ENCODE peak calls at places on chromosome 10, in nine cellular contexts. O, L, T, P, M, V, A, C and I are unnamed samples.

GRCh38 chr10:97498841-97499560 is at the start of gene UBTD1:
- DNase-seq in O (peak), L (peak), T (no peak), P (peak), M (no peak), V (no peak), A (peak), C (no peak), I (no peak)

GRCh38 chr10:106410331-106410730 is 754.2 kb downstream of the SORCS1 start:
- DNase-seq in O (no peak), L (no peak), T (no peak), P (no peak), M (no peak), V (no peak), A (no peak), C (no peak), I (no peak)

GRCh38 chr10:102796407-102797176 is 40.6 kb downstream of the CYP17A1 start:
- DNase-seq in O (peak), L (peak), T (no peak), P (no peak), M (no peak), V (peak), A (peak), C (peak), I (no peak)

GRCh38 chr10:79552143-79552542 is 8.1 kb downstream of the SFTPA2 start:
- DNase-seq in O (no peak), L (no peak), T (no peak), P (no peak), M (no peak), V (no peak), A (no peak), C (no peak), I (no peak)

GRCh38 chr10:112953075-112953501 is 3.0 kb downstream of the TCF7L2 start:
- DNase-seq in O (peak), L (peak), T (no peak), P (peak), M (no peak), V (no peak), A (no peak), C (no peak), I (no peak)

GRCh38 chr10:49369216-49370162 is 26.4 kb downstream of the DRGX start:
- DNase-seq in O (peak), L (peak), T (no peak), P (no peak), M (no peak), V (peak), A (no peak), C (no peak), I (no peak)

GRCh38 chr10:49325916-49326783 is 27.2 kb downstream of the C10orf71 start:
- DNase-seq in O (no peak), L (no peak), T (no peak), P (no peak), M (no peak), V (no peak), A (no peak), C (no peak), I (no peak)

GRCh38 chr10:107206856-107207255 is 42.4 kb upstream of the SORCS1 start:
- DNase-seq in O (no peak), L (no peak), T (no peak), P (no peak), M (no peak), V (no peak), A (no peak), C (no peak), I (no peak)

DNA sequence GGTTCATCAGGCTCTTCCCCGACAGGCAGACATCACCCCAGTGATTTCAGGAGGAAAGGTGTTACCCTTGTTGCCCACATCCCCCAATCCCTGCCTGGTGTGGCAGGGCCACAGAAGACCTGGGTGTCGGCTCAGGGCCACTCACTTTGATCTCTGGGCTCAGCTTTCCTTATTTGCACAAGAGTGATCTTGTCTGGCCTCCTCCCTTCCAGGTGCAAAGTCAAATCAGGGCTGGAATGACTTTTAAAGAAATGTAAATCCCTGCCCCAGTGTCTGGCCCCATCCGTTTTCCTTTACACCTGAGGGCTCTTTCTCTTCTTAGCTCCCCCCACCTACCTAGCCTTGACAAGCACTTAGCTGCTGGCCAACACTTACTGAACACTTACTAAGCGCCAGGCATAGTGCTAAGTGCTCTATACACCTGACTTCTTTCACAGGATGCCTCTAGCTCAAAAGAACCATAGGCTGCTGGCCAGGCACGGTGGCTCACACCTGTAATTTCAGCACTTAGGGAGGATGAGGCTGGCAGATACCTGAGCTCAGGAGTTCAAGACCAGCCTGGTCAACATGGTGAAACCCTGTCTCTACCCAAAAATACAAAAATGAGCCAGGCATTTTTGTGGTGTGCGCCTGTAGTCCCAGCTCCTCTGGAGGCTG is 979 bp upstream of the NODAL start:
- DNase-seq in O (no peak), L (no peak), T (no peak), P (no peak), M (no peak), V (no peak), A (no peak), C (no peak), I (no peak)
- H3K4me3 ChIP-seq in O (no peak), L (no peak), T (no peak), P (no peak), M (no peak), V (no peak), A (no peak), C (no peak), I (no peak)

GRCh38 chr10:12443026-12443425 is 93.7 kb downstream of the CAMK1D start:
- DNase-seq in O (no peak), L (no peak), T (no peak), P (no peak), M (no peak), V (no peak), A (no peak), C (no peak), I (no peak)

GRCh38 chr10:12445701-12446334 is 96.5 kb downstream of the CAMK1D start:
- DNase-seq in O (no peak), L (no peak), T (no peak), P (no peak), M (no peak), V (no peak), A (no peak), C (no peak), I (no peak)

GRCh38 chr10:12444981-12445700 is 95.8 kb downstream of the CAMK1D start:
- DNase-seq in O (no peak), L (no peak), T (no peak), P (no peak), M (no peak), V (no peak), A (no peak), C (no peak), I (no peak)

GRCh38 chr10:12448729-12449391 is 99.5 kb downstream of the CAMK1D start:
- DNase-seq in O (peak), L (peak), T (no peak), P (no peak), M (peak), V (peak), A (peak), C (peak), I (peak)

GRCh38 chr10:12448340-12448728 is 99.0 kb downstream of the CAMK1D start:
- DNase-seq in O (no peak), L (no peak), T (no peak), P (no peak), M (no peak), V (peak), A (no peak), C (no peak), I (no peak)
- H3K4me3 ChIP-seq in O (no peak), L (peak), T (no peak), P (no peak), M (no peak), V (peak), A (no peak), C (no peak), I (no peak)

DNA sequence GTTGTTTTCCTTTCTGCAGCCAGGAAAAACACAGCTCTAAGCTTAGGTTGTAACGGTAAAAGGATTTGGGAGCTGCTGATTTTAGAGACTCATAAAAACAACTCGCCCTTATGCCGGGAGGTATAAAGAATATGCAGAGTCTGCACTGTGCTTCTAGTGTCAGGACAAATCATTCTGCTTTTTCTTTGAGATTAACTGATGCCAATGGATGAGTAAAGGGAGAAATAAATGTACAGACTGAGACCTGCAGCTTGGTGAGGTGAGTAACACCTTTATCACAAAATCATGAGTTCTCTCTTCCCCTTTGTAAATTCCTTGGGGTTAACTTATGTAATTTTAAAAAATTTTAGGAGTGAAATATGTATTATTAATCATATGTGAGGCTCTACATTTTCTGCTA is 1.9 kb upstream of the SFR1 start:
- DNase-seq in O (peak), L (no peak), T (no peak), P (no peak), M (no peak), V (no peak), A (no peak), C (no peak), I (no peak)
- H3K4me3 ChIP-seq in O (no peak), L (no peak), T (no peak), P (no peak), M (no peak), V (no peak), A (no peak), C (no peak), I (no peak)

GRCh38 chr10:11772575-11773288 is 30.6 kb downstream of the ECHDC3 start:
- DNase-seq in O (no peak), L (no peak), T (no peak), P (no peak), M (no peak), V (no peak), A (no peak), C (no peak), I (no peak)

GRCh38 chr10:11781114-11781513 is 38.9 kb downstream of the ECHDC3 start:
- DNase-seq in O (no peak), L (no peak), T (no peak), P (no peak), M (no peak), V (no peak), A (no peak), C (no peak), I (no peak)

GRCh38 chr10:11776080-11776479 is 33.9 kb downstream of the ECHDC3 start:
- DNase-seq in O (no peak), L (peak), T (no peak), P (no peak), M (no peak), V (no peak), A (no peak), C (no peak), I (no peak)

GRCh38 chr10:11773777-11774441 is 31.7 kb downstream of the ECHDC3 start:
- DNase-seq in O (no peak), L (no peak), T (no peak), P (no peak), M (no peak), V (no peak), A (no peak), C (no peak), I (no peak)

DNA sequence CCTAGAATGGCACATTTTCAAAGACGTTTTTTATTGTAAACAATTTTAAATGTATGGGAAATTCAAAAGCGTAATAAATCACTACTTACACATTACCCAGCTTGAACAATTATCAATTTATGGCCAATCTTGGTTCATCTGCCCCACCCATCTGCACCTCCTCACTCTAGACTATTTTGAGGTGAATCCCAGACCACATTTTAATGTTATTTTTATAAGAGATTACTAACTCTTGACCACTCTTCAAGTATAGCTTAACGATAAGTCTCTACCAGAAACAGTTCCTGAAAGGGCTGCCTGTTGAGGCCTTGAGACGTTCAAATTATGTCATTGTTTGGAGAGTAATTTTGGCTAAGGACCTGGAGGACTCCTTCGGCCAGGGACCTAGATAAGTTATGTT is 33.2 kb downstream of the ECHDC3 start:
- DNase-seq in O (no peak), L (no peak), T (no peak), P (no peak), M (no peak), V (no peak), A (no peak), C (no peak), I (no peak)
- H3K4me3 ChIP-seq in O (no peak), L (no peak), T (no peak), P (no peak), M (no peak), V (no peak), A (no peak), C (no peak), I (no peak)

DNA sequence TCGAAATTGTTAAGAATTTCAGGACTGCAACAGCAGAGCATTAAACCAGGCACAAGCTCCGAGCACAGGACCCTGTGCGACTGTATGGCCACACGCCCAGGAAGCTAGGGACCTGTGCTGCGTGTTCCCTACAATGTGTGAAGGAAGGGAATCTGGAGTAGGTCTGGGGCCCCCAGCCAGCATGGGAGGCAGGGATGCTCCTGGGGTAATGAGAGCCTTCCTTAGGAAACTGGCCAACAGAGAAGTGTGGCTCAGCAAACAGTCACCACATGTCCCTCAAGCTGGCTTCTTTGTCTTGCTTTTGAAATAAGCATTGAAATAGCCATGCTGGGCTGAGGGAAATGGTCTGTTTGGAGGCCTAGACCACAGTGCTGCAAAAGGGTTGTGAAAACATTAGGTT is 8.2 kb downstream of the BLNK start:
- DNase-seq in O (no peak), L (no peak), T (no peak), P (no peak), M (no peak), V (no peak), A (no peak), C (no peak), I (no peak)
- H3K4me3 ChIP-seq in O (no peak), L (no peak), T (no peak), P (no peak), M (no peak), V (no peak), A (no peak), C (no peak), I (no peak)

GRCh38 chr10:91420868-91421267 is 10.7 kb downstream of the HECTD2 start:
- DNase-seq in O (peak), L (peak), T (no peak), P (no peak), M (no peak), V (peak), A (peak), C (no peak), I (no peak)
- H3K4me3 ChIP-seq in O (no peak), L (peak), T (no peak), P (no peak), M (no peak), V (peak), A (no peak), C (no peak), I (no peak)